ENCODE peak calls at places on chromosome 20, in seven cellular contexts. F is sigmoid colon; T is activated B cell treated with CpG ODN at 0.5 μM for 24 hours; Y is pancreas; G is T-helper 1 cell; N is stimulated activated CD4-positive, alpha-beta T cell treated with anti-CD3 and anti-CD28 coated beads, Interleukin-2, amount 100 ng/mL, for 48 hours; L is naive B cell. Z is an unnamed sample.

GRCh38 chr20:9743871-9744270 is 95.0 kb downstream of the PAK5 start:
- DNase-seq in L (no peak), N (no peak), Y (no peak), G (no peak), F (no peak), T (no peak), Z (no peak)

GRCh38 chr20:31681769-31682168 is 40.9 kb downstream of the BCL2L1 start:
- DNase-seq in T (no peak), F (no peak), L (no peak), Y (no peak), N (no peak), G (no peak), Z (no peak)

GRCh38 chr20:49432562-49432961 is 49.9 kb downstream of the KCNB1 start:
- DNase-seq in L (no peak), F (no peak), G (no peak), T (no peak), Y (no peak), N (no peak), Z (no peak)

GRCh38 chr20:58048096-58048702 is 180.3 kb downstream of the ANKRD60 start:
- DNase-seq in L (no peak), T (no peak), N (no peak), G (no peak), Y (peak; percentile 22), F (no peak), Z (no peak)

GRCh38 chr20:4585104-4585753 is 136.5 kb upstream of the PRND start:
- DNase-seq in G (no peak), F (no peak), N (no peak), Y (no peak), L (no peak), T (no peak), Z (no peak)

GRCh38 chr20:37413023-37413334 is 67.0 kb downstream of the SRC start:
- DNase-seq in Y (no peak), F (no peak), T (no peak), L (no peak), G (no peak), N (no peak), Z (no peak)

GRCh38 chr20:8008733-8009132 is 10.8 kb downstream of the TMX4 start:
- DNase-seq in L (no peak), F (no peak), T (no peak), N (no peak), G (no peak), Y (no peak), Z (no peak)

GRCh38 chr20:57440678-57441509 is 49.7 kb downstream of the RBM38 start:
- DNase-seq in N (no peak), Y (peak; percentile 77), G (no peak), T (no peak), L (no peak), F (peak; percentile 97), Z (peak; percentile 82)

GRCh38 chr20:47907031-47907670 is 121.9 kb upstream of the SULF2 start:
- DNase-seq in T (no peak), Y (no peak), G (no peak), N (no peak), F (no peak), L (no peak), Z (no peak)

GRCh38 chr20:10619427-10619826 is 54.4 kb downstream of the JAG1 start:
- DNase-seq in L (no peak), N (no peak), F (no peak), G (no peak), Y (no peak), T (no peak), Z (no peak)

GRCh38 chr20:36454664-36455427 is 86.5 kb upstream of the MYL9 start:
- DNase-seq in T (no peak), N (no peak), F (no peak), G (no peak), Y (peak; percentile 54), L (no peak), Z (no peak)

GRCh38 chr20:43843096-43843964 is 71.3 kb upstream of the TOX2 start:
- DNase-seq in T (no peak), G (no peak), F (peak; percentile 13), N (no peak), L (no peak), Y (no peak), Z (peak; percentile 18)

GRCh38 chr20:59434950-59435349 is 134.5 kb downstream of the EDN3 start:
- DNase-seq in F (no peak), N (no peak), G (no peak), T (no peak), L (no peak), Y (no peak), Z (no peak)

GRCh38 chr20:58555078-58555765 is 40.0 kb upstream of the APCDD1L start:
- DNase-seq in T (no peak), L (no peak), Y (no peak), N (no peak), F (peak; percentile 37), G (no peak), Z (no peak)

GRCh38 chr20:60785817-60786216 is 466.2 kb upstream of the CDH4 start:
- DNase-seq in L (no peak), Y (no peak), T (no peak), G (no peak), F (no peak), N (no peak), Z (no peak)

GRCh38 chr20:4844766-4845465 is 123.2 kb downstream of the PRND start:
- DNase-seq in T (no peak), Y (no peak), L (no peak), F (peak; percentile 33), G (no peak), N (no peak), Z (no peak)

GRCh38 chr20:63101781-63102719 is 95.3 kb upstream of the BHLHE23 start:
- DNase-seq in F (peak; percentile 70), L (peak; percentile 46), Y (no peak), T (peak; percentile 47), G (peak; percentile 41), N (peak; percentile 44), Z (peak; percentile 43)

GRCh38 chr20:18223399-18223798 is 64.9 kb upstream of the ZNF133 start:
- DNase-seq in L (no peak), Y (no peak), G (no peak), N (no peak), F (no peak), T (no peak), Z (no peak)

GRCh38 chr20:33859751-33860150 is 48.6 kb downstream of the CHMP4B start:
- DNase-seq in G (no peak), L (no peak), F (no peak), T (no peak), N (no peak), Y (no peak), Z (no peak)

GRCh38 chr20:8670900-8671229 is 398.0 kb upstream of the PLCB4 start:
- DNase-seq in G (no peak), Y (no peak), T (no peak), N (no peak), F (no peak), L (no peak), Z (no peak)

GRCh38 chr20:2131366-2131765 is 29.7 kb downstream of the STK35 start:
- DNase-seq in Y (no peak), L (no peak), G (no peak), F (peak; percentile 26), N (no peak), T (no peak), Z (no peak)

GRCh38 chr20:32535316-32535952 is 49.7 kb downstream of the NOL4L start:
- DNase-seq in T (no peak), Y (no peak), N (no peak), L (no peak), F (no peak), G (no peak), Z (no peak)

GRCh38 chr20:3724356-3724755 is 8.1 kb upstream of the HSPA12B start:
- DNase-seq in T (no peak), Y (no peak), F (no peak), L (no peak), N (no peak), G (no peak), Z (no peak)

GRCh38 chr20:11155156-11155805 is 481.5 kb upstream of the JAG1 start:
- DNase-seq in L (no peak), G (no peak), T (no peak), F (no peak), N (no peak), Y (no peak), Z (no peak)

GRCh38 chr20:63234693-63235398 is 859 bp upstream of the BIRC7 start:
- DNase-seq in L (no peak), T (no peak), N (no peak), Y (peak; percentile 48), G (no peak), F (no peak), Z (no peak)

Z was measured in ureter.